ENCODE peak calls at places on chromosomes 2 and 18, in five cellular contexts. One of them, this sample, is unnamed.

GRCh38 chr2:205685314-205686230 is 3.3 kb downstream of the NRP2 start:
- DNase-seq in K562: no peak
- DNase-seq in activated CD8-positive, alpha-beta memory T cell treated with anti-CD3 and anti-CD28 coated beads, Interleukin-2, amount 50 U/mL, for 4 hours: no peak
- DNase-seq in neural progenitor cell: peak; percentile 84
- DNase-seq in hypothalamus: no peak
- DNase-seq in this sample: no peak

GRCh38 chr2:16032282-16033031 is 92.1 kb downstream of the MYCN start:
- DNase-seq in K562: no peak
- DNase-seq in activated CD8-positive, alpha-beta memory T cell treated with anti-CD3 and anti-CD28 coated beads, Interleukin-2, amount 50 U/mL, for 4 hours: no peak
- DNase-seq in neural progenitor cell: no peak
- DNase-seq in hypothalamus: no peak
- DNase-seq in this sample: no peak

GRCh38 chr2:6647028-6647427 is 218.7 kb downstream of the CMPK2 start:
- DNase-seq in K562: no peak
- DNase-seq in activated CD8-positive, alpha-beta memory T cell treated with anti-CD3 and anti-CD28 coated beads, Interleukin-2, amount 50 U/mL, for 4 hours: no peak
- DNase-seq in neural progenitor cell: no peak
- DNase-seq in hypothalamus: no peak
- DNase-seq in this sample: no peak

GRCh38 chr2:149001496-149001895 is 37.0 kb upstream of the LYPD6B start:
- DNase-seq in K562: no peak
- DNase-seq in activated CD8-positive, alpha-beta memory T cell treated with anti-CD3 and anti-CD28 coated beads, Interleukin-2, amount 50 U/mL, for 4 hours: no peak
- DNase-seq in neural progenitor cell: no peak
- DNase-seq in hypothalamus: no peak
- DNase-seq in this sample: no peak

GRCh38 chr18:51339866-51340265 is 142.4 kb upstream of the MEX3C start:
- DNase-seq in K562: no peak
- DNase-seq in activated CD8-positive, alpha-beta memory T cell treated with anti-CD3 and anti-CD28 coated beads, Interleukin-2, amount 50 U/mL, for 4 hours: no peak
- DNase-seq in neural progenitor cell: no peak
- DNase-seq in hypothalamus: no peak
- DNase-seq in this sample: no peak

GRCh38 chr2:107263596-107264090 is 377.7 kb upstream of the ST6GAL2 start:
- DNase-seq in K562: no peak
- DNase-seq in activated CD8-positive, alpha-beta memory T cell treated with anti-CD3 and anti-CD28 coated beads, Interleukin-2, amount 50 U/mL, for 4 hours: no peak
- DNase-seq in neural progenitor cell: no peak
- DNase-seq in hypothalamus: no peak
- DNase-seq in this sample: no peak

GRCh38 chr18:34342960-34343359 is 118.2 kb upstream of the NOL4 start:
- DNase-seq in K562: no peak
- DNase-seq in activated CD8-positive, alpha-beta memory T cell treated with anti-CD3 and anti-CD28 coated beads, Interleukin-2, amount 50 U/mL, for 4 hours: no peak
- DNase-seq in neural progenitor cell: no peak
- DNase-seq in hypothalamus: no peak
- DNase-seq in this sample: no peak

GRCh38 chr2:46014911-46015654 is 282.1 kb upstream of the EPAS1 start:
- DNase-seq in K562: no peak
- DNase-seq in activated CD8-positive, alpha-beta memory T cell treated with anti-CD3 and anti-CD28 coated beads, Interleukin-2, amount 50 U/mL, for 4 hours: no peak
- DNase-seq in neural progenitor cell: peak; percentile 56
- DNase-seq in hypothalamus: no peak
- DNase-seq in this sample: no peak

GRCh38 chr18:12248926-12249720 is 5.0 kb upstream of the CIDEA start:
- DNase-seq in K562: no peak
- DNase-seq in activated CD8-positive, alpha-beta memory T cell treated with anti-CD3 and anti-CD28 coated beads, Interleukin-2, amount 50 U/mL, for 4 hours: no peak
- DNase-seq in neural progenitor cell: no peak
- DNase-seq in hypothalamus: no peak
- DNase-seq in this sample: no peak